ENCODE peak calls at places on chromosomes 6 and 20, in seven cellular contexts. O, Y, W, I, A, H and X are unnamed samples.
A peak's percentile ranks its signal among the peaks of the same experiment; 100 is the strongest.

GRCh38 chr20:53642196-53643030 is 48.8 kb upstream of the ZNF217 start:
- DNase-seq in Y (peak; percentile 33), H (no peak), A (no peak), W (peak; percentile 89), I (no peak), O (peak; percentile 14), X (no peak)

GRCh38 chr6:138296786-138297185 is 78.5 kb upstream of the PBOV1 start:
- DNase-seq in W (no peak), I (no peak), O (no peak), Y (no peak), A (no peak), H (no peak), X (no peak)

GRCh38 chr6:30568245-30568644 is 3.0 kb upstream of the ABCF1 start:
- DNase-seq in O (no peak), H (no peak), I (no peak), W (no peak), Y (no peak), A (no peak), X (no peak)

GRCh38 chr6:123676793-123677192 is 40.0 kb upstream of the TRDN start:
- DNase-seq in O (no peak), W (no peak), A (no peak), H (no peak), Y (no peak), I (no peak), X (no peak)

GRCh38 chr6:32439708-32440214 is at the start of gene HLA-DRA:
- DNase-seq in I (no peak), A (no peak), W (peak; percentile 36), O (peak; percentile 15), Y (no peak), H (peak; percentile 30), X (no peak)

GRCh38 chr20:58492795-58493538 is 22.2 kb downstream of the APCDD1L start:
- DNase-seq in A (no peak), W (no peak), I (no peak), Y (no peak), H (peak; percentile 9), O (no peak), X (no peak)

GRCh38 chr20:40307937-40308478 is 381.0 kb downstream of the MAFB start:
- DNase-seq in W (no peak), I (no peak), O (no peak), Y (no peak), A (no peak), H (no peak), X (no peak)

GRCh38 chr20:60108397-60108796 is 150.2 kb downstream of the CDH26 start:
- DNase-seq in A (no peak), O (no peak), W (no peak), I (no peak), Y (no peak), H (no peak), X (no peak)

GRCh38 chr6:79928478-79928998 is 18.8 kb downstream of the ELOVL4 start:
- DNase-seq in O (no peak), H (no peak), Y (no peak), W (no peak), A (no peak), I (no peak), X (no peak)

GRCh38 chr6:82686719-82687118 is 323.1 kb downstream of the TPBG start:
- DNase-seq in W (no peak), O (no peak), A (no peak), I (no peak), H (no peak), Y (no peak), X (no peak)

DNA sequence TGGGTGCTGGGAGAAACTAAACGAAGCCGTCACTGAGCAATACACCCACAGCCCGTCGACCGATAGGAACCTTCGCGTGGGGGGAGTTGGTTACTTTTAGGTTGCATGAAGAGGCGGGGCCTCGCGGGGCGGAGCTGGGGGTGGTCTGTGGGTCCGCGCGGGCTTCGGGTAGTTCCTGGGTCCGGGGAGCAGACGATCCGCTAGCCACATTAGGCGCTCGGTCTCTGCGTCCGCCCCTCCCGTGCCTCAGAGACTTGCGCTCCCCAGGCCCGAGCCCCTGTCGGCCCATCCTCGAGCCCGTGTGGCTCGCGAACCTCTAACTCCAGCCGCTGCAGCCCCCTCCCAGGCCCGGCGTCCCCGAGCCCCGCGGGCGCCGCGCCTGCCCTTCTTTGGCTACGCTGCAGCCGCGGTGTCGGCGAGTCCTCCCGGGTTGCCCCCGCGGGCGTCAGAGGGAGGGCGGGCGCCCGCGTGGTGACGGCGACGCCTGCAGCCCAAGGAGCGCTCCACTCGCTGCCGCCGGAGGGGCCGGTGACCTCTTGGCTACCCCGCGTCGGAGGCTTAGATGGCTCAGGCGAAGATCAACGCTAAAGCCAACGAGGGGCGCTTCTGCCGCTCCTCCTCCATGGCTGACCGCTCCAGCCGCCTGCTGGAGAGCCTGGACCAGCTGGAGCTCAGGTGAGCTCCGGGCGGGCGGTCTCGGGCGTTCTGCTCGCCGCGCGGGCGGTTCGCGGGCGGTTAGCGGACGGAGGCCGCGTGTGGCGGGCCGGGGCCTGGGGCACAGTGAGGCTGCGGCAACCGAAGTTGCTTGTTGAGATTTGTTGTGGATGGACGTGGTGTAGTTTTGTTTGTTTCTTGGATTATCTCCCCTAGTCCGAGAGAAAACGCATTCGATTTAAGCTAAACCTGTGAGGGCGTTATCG is at the start of gene BAG2:
- DNase-seq in O (peak; percentile 84), Y (peak; percentile 70), I (peak; percentile 89), W (peak; percentile 98), H (peak; percentile 84), A (peak; percentile 96), X (peak; percentile 71)
- TF ChIP-seq CTCF in O (no peak), Y (peak; percentile 67), I (peak; percentile 17), W (no peak), H (peak; percentile 33), A (peak; percentile 9), X (no peak)

GRCh38 chr20:10316582-10316981 is 98.0 kb downstream of the SNAP25 start:
- DNase-seq in H (no peak), O (no peak), I (no peak), Y (no peak), A (no peak), W (peak; percentile 27), X (no peak)
- TF ChIP-seq CTCF in H (no peak), O (no peak), I (peak; percentile 7), Y (no peak), A (no peak), W (no peak), X (no peak)

DNA sequence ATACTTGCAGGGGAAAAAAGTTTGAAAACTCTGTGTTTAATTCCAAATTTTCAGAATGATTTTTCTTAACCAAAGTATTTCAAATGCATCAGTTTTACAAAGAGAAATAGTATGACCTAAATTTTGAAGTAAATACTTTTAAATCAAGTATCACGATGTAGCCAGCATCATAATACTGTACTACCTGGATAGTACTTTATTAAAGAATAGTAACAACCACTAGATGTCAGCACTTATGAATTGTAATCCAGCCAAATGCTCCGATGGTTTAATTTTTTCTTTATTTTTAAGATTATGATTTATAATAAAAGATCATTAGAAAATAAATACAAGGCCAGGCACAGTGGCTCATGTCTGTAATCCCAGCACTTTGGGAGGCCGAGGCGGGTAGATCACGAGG is 37.2 kb upstream of the HACE1 start:
- DNase-seq in H (no peak), I (no peak), A (no peak), W (no peak), Y (no peak), O (no peak), X (no peak)
- TF ChIP-seq CTCF in H (peak; percentile 42), I (no peak), A (no peak), W (no peak), Y (no peak), O (no peak), X (no peak)

GRCh38 chr20:62892348-62893304 is 31.0 kb upstream of the TCFL5 start:
- DNase-seq in I (peak; percentile 13), H (no peak), A (no peak), O (no peak), W (no peak), Y (no peak), X (peak; percentile 39)

GRCh38 chr20:62896526-62896925 is 29.8 kb downstream of the DIDO1 start:
- DNase-seq in I (peak; percentile 25), O (no peak), W (no peak), H (no peak), A (no peak), Y (no peak), X (no peak)

GRCh38 chr20:62893700-62894099 is 32.1 kb upstream of the TCFL5 start:
- DNase-seq in O (no peak), A (no peak), I (peak; percentile 41), W (no peak), H (no peak), Y (no peak), X (no peak)

GRCh38 chr20:62895539-62895938 is 30.8 kb downstream of the DIDO1 start:
- DNase-seq in O (no peak), H (no peak), A (no peak), Y (no peak), W (no peak), I (peak; percentile 27), X (no peak)

GRCh38 chr20:62894261-62894660 is 32.0 kb downstream of the DIDO1 start:
- DNase-seq in A (no peak), W (no peak), Y (no peak), I (peak; percentile 17), O (no peak), H (no peak), X (no peak)
- TF ChIP-seq CTCF in A (no peak), W (no peak), Y (no peak), I (no peak), O (no peak), H (no peak), X (no peak)

DNA sequence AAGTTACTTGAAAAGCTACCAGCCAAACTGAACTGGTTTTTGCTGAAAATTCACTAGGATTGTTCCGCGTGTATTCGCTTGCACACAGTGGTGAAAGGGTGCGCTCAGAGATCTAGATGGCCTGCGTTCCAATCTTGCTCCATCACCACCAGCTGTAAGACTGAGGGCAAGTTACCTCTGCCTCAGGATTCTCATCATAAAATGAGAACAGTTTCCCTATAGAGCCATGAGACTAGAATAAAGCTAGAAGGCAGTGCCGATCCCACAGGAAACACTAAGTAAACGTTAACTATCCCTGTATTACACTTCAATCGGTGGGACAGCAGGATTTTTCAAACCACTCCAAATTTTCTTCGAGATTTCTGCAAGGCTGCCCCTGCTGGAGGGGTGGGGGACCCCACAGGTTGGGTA is 838 bp downstream of the AHCY start:
- DNase-seq in H (no peak), A (no peak), O (no peak), Y (no peak), W (no peak), I (no peak), X (no peak)
- TF ChIP-seq CTCF in H (peak; percentile 61), A (peak; percentile 22), O (no peak), Y (no peak), W (no peak), I (peak; percentile 21), X (no peak)

GRCh38 chr6:131393433-131393832 is 179.6 kb upstream of the ARG1 start:
- DNase-seq in W (no peak), Y (no peak), I (no peak), O (no peak), A (no peak), H (no peak), X (no peak)

GRCh38 chr6:131383421-131384411 is 189.3 kb upstream of the ARG1 start:
- DNase-seq in H (peak; percentile 43), Y (peak; percentile 15), I (no peak), A (no peak), W (no peak), O (no peak), X (no peak)

GRCh38 chr6:131382646-131383045 is 190.4 kb upstream of the ARG1 start:
- DNase-seq in H (no peak), I (no peak), A (no peak), W (no peak), Y (no peak), O (peak; percentile 16), X (no peak)

GRCh38 chr6:131390322-131390721 is 182.7 kb upstream of the ARG1 start:
- DNase-seq in O (no peak), I (no peak), A (no peak), W (no peak), Y (no peak), H (no peak), X (no peak)

GRCh38 chr6:131387706-131388455 is 185.1 kb upstream of the ARG1 start:
- DNase-seq in A (no peak), Y (no peak), H (no peak), I (no peak), O (no peak), W (no peak), X (no peak)
- TF ChIP-seq CTCF in A (no peak), Y (no peak), H (no peak), I (no peak), O (no peak), W (no peak), X (no peak)